ENCODE peak calls at places on chromosomes 4 and X, in eight cellular contexts. Q is body of pancreas, G is BE2C, T is left lung, Z is mesendoderm, S is spleen, V is sigmoid colon, B is left ventricle myocardium inferior. M is an unnamed sample.

GRCh38 chrX:153515435-153515834 is 2.0 kb upstream of the ATP2B3 start:
- DNase-seq in Q (no peak), Z (no peak), B (no peak), V (no peak), T (no peak), S (no peak), G (no peak), M (no peak)

GRCh38 chr4:15295421-15296162 is 132.2 kb upstream of the C1QTNF7 start:
- DNase-seq in Z (peak; percentile 45), S (no peak), B (no peak), Q (no peak), V (no peak), T (no peak), G (peak; percentile 36), M (no peak)

GRCh38 chr4:118888666-118889312 is at the start of gene SYNPO2:
- DNase-seq in Q (peak; percentile 34), S (peak; percentile 82), V (peak; percentile 97), B (peak; percentile 86), T (peak; percentile 60), Z (peak; percentile 91), G (peak; percentile 92), M (peak; percentile 93)

GRCh38 chrX:80808160-80808735 is 1.4 kb downstream of the BRWD3 start:
- DNase-seq in V (peak; percentile 86), Q (peak; percentile 83), B (peak; percentile 68), Z (peak; percentile 81), S (peak; percentile 87), G (peak; percentile 49), T (peak; percentile 73), M (peak; percentile 89)

GRCh38 chr4:13537011-13537831 is 7.1 kb downstream of the NKX3-2 start:
- DNase-seq in Q (no peak), Z (no peak), B (no peak), V (peak; percentile 55), T (no peak), S (no peak), G (no peak), M (no peak)

GRCh38 chr4:158490629-158491028 is 31.1 kb upstream of the RXFP1 start:
- DNase-seq in T (no peak), B (no peak), S (no peak), Z (no peak), Q (no peak), V (no peak), G (no peak), M (no peak)

GRCh38 chrX:40809210-40809609 is 73.9 kb upstream of the MED14 start:
- DNase-seq in S (no peak), V (no peak), Z (no peak), Q (no peak), T (no peak), B (no peak), G (no peak), M (no peak)

GRCh38 chr4:154511990-154512389 is 20.4 kb upstream of the DCHS2 start:
- DNase-seq in Z (no peak), V (no peak), T (no peak), B (no peak), Q (no peak), G (no peak), S (no peak), M (no peak)

GRCh38 chr4:158211288-158211687 is 1.0 kb downstream of the TMEM144 start:
- DNase-seq in V (no peak), Z (peak; percentile 50), B (no peak), S (no peak), G (no peak), Q (peak; percentile 22), T (no peak), M (no peak)

GRCh38 chr4:13483142-13484044 is 747 bp downstream of the RAB28 start:
- DNase-seq in B (no peak), T (peak; percentile 55), Q (peak; percentile 40), G (peak; percentile 28), S (no peak), V (peak; percentile 85), Z (peak; percentile 86), M (peak; percentile 66)

GRCh38 chr4:123250843-123251242 is 145.8 kb upstream of the SPRY1 start:
- DNase-seq in T (no peak), G (no peak), Q (no peak), V (peak; percentile 75), S (no peak), Z (no peak), B (peak; percentile 35), M (peak; percentile 36)

GRCh38 chr4:60726779-60727178 is 473.3 kb upstream of the ADGRL3 start:
- DNase-seq in Z (no peak), T (no peak), Q (no peak), V (no peak), S (no peak), B (no peak), G (no peak), M (no peak)

GRCh38 chr4:113378836-113379235 is 329.4 kb downstream of the ANK2 start:
- DNase-seq in V (no peak), Q (no peak), S (no peak), Z (no peak), G (no peak), T (no peak), B (no peak), M (no peak)

GRCh38 chrX:3345281-3346081 is 971 bp downstream of the MXRA5 start:
- DNase-seq in B (peak; percentile 58), V (peak; percentile 72), G (no peak), S (peak; percentile 76), T (peak; percentile 44), Q (peak; percentile 80), Z (peak; percentile 78), M (peak; percentile 65)

DNA sequence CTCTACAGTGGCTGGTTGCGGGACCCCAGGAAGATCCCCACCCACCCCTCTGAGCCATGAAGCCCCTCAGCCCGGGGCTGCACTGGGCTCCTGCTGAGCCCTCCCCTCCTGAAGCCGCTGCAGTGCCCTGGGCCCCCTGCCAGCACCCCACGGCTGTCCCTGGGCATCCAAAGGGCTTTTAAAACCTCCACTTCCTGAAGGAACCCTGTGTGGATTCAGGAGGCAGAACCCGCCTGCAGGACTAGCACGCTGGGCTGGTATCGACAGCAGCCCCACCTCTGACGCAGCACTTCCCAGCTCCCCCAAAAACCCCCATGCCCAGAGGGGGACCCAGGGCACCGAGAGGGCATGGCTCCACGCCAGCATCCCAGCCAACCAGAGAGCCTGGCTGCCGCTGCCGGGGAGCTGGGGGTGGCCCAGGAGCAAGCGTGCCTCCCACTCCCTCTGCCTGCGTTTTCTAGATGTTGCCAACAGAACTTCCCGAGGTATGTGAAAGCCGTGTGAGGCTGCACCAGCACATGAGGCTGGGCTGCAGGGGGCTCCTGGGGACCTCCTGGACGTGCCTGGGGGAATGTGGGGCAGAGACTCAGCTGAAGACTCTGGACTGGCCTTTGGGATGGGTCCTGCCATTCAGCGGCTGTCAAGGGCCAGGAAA is 6.3 kb downstream of the MXD4 start:
- DNase-seq in V (peak; percentile 76), B (peak; percentile 33), Q (peak; percentile 42), Z (no peak), G (peak; percentile 26), S (peak; percentile 78), T (peak; percentile 34), M (peak; percentile 79)
- H3K4me3 ChIP-seq in V (peak overlapping the region; percentile 27), B (peak overlapping the region; percentile 79), Q (no peak overlapping the region), Z (no peak overlapping the region), G (no peak overlapping the region), S (peak overlapping the region; percentile 1), T (no peak overlapping the region), M (peak overlapping the region; percentile 43)

GRCh38 chr4:84915396-84915780 is 51.1 kb downstream of the WDFY3 start:
- DNase-seq in T (no peak), Q (no peak), V (no peak), B (no peak), G (no peak), S (no peak), Z (no peak), M (no peak)
- H3K4me1 ChIP-seq in T (peaks cover 12% of the 10 kb centered on the region), Q (peaks cover 16% of the 10 kb centered on the region), V (peaks cover 43% of the 10 kb centered on the region), B (peaks cover 60% of the 10 kb centered on the region), G (peaks cover 14% of the 10 kb centered on the region), S (peaks cover 5% of the 10 kb centered on the region), Z (no peaks in the 10 kb centered on the region), M (peaks cover 38% of the 10 kb centered on the region)

DNA sequence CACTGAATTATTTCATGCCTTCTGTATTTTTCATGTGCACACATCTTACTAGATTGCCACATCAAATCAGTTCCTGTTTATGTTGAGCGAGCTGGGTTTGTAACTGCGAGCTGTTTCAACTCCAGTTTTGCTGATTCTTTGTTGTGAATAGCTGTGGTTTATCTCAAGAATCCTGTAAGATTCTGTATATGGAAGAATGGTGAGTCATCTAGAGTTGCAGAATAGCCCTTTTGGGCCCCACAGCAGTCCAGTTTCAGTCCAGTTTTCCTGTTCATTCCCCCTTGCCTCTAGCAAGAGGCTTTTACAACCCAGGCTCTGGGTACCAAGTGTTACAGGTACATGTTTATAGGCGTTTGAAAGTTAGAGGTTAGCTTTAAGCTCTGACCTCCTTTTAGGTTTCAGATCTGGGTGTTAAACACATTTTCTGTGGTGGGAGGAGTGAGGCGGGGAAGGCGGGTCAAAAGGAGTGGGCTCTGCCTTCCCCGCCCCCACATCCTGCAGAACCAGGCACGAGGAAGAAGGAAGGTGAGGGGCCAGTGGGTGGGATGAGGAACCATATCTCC is 32.7 kb downstream of the TBC1D14 start:
- DNase-seq in Q (no peak), T (no peak), V (no peak), G (no peak), Z (peak; percentile 49), B (no peak), S (peak; percentile 78), M (no peak)
- H3K4me3 ChIP-seq in Q (no peak overlapping the region), T (no peak overlapping the region), V (no peak overlapping the region), G (no peak overlapping the region), Z (no peak overlapping the region), B (no peak overlapping the region), S (no peak overlapping the region), M (no peak overlapping the region)

DNA sequence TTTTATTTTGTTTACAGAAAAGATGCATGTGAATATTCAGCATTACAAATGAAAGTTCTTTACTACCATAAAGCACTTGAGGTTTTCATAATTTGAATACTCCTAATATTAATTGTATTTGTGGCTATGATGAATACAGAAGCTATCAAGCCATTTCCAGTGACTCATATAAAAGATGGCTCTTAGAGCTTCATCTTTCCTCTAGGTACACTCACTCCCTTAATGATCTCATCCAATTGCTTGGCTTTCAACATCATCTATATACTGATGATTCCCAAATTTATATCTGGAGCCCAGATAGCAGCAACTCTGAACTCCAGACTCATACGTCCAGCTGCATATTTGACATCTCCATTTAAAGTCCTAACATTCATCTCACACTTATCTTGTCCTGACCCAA is 183.4 kb upstream of the FAM241A start:
- DNase-seq in V (no peak), T (no peak), B (no peak), S (no peak), Z (no peak), G (no peak), Q (no peak), M (no peak)
- H3K4me1 ChIP-seq in V (no peaks in the 10 kb centered on the region), T (no peaks in the 10 kb centered on the region), B (no peaks in the 10 kb centered on the region), S (no peaks in the 10 kb centered on the region), Z (no peaks in the 10 kb centered on the region), G (no peaks in the 10 kb centered on the region), Q (no peaks in the 10 kb centered on the region), M (no peaks in the 10 kb centered on the region)

GRCh38 chrX:9824554-9824953 is 38.3 kb downstream of the SHROOM2 start:
- DNase-seq in T (no peak), Q (no peak), Z (no peak), G (no peak), S (peak; percentile 25), V (no peak), B (no peak), M (no peak)
- H3K4me3 ChIP-seq in T (no peak overlapping the region), Q (no peak overlapping the region), Z (no peak overlapping the region), G (no peak overlapping the region), S (no peak overlapping the region), V (no peak overlapping the region), B (no peak overlapping the region), M (no peak overlapping the region)

GRCh38 chr4:145097821-145098674 is at the start of the genes ABCE1 and ANAPC10:
- DNase-seq in B (peak; percentile 93), T (peak; percentile 97), S (peak; percentile 97), Z (peak; percentile 99), V (peak; percentile 98), G (peak; percentile 97), Q (peak; percentile 97), M (peak; percentile 96)
- H3K4me1 ChIP-seq in B (peaks cover 66% of the 10 kb centered on the region), T (peaks cover 18% of the 10 kb centered on the region), S (peaks cover 62% of the 10 kb centered on the region), Z (peaks cover 4% of the 10 kb centered on the region), V (peaks cover 53% of the 10 kb centered on the region), G (no peaks in the 10 kb centered on the region), Q (peaks cover 47% of the 10 kb centered on the region), M (peaks cover 25% of the 10 kb centered on the region)

GRCh38 chr4:1137063-1137771 is 23.9 kb upstream of the RNF212 start:
- DNase-seq in T (no peak), Z (no peak), B (no peak), S (no peak), G (no peak), V (no peak), Q (no peak), M (no peak)
- H3K4me3 ChIP-seq in T (peak overlapping the region; percentile 33), Z (no peak overlapping the region), B (peak overlapping the region; percentile 27), S (peak overlapping the region; percentile 23), G (no peak overlapping the region), V (no peak overlapping the region), Q (no peak overlapping the region), M (no peak overlapping the region)